ENCODE peak calls at places on chromosome 19, in eight cellular contexts. One of them, this sample, is unnamed.

GRCh38 chr19:5122671-5123409 is 153.9 kb downstream of the KDM4B start:
- DNase-seq in H54: no peak
- DNase-seq in endothelial cell: no peak
- DNase-seq in tibial artery: no peak
- DNase-seq in activated CD8-positive, alpha-beta memory T cell treated with anti-CD3 and anti-CD28 coated beads for 4 hours: no peak
- DNase-seq in left cardiac atrium: no peak
- DNase-seq in activated effector memory CD4-positive, alpha-beta T cell treated with Interleukin-2 at 50 U/mL for 16 hours: no peak
- DNase-seq in NCI-H1092 treated with DMSO at 0.1 percent for 48 hours: no peak
- DNase-seq in this sample: no peak

GRCh38 chr19:43518051-43518450 is 8.9 kb downstream of the ETHE1 start:
- DNase-seq in tibial artery: no peak
- DNase-seq in NCI-H1092 treated with DMSO at 0.1 percent for 48 hours: no peak
- DNase-seq in endothelial cell: no peak
- DNase-seq in activated CD8-positive, alpha-beta memory T cell treated with anti-CD3 and anti-CD28 coated beads for 4 hours: no peak
- DNase-seq in H54: no peak
- DNase-seq in activated effector memory CD4-positive, alpha-beta T cell treated with Interleukin-2 at 50 U/mL for 16 hours: no peak
- DNase-seq in left cardiac atrium: no peak
- DNase-seq in this sample: no peak

GRCh38 chr19:5623397-5624153 is 692 bp downstream of the SAFB start:
- DNase-seq in tibial artery: no peak
- DNase-seq in activated CD8-positive, alpha-beta memory T cell treated with anti-CD3 and anti-CD28 coated beads for 4 hours: no peak
- DNase-seq in NCI-H1092 treated with DMSO at 0.1 percent for 48 hours: no peak
- DNase-seq in activated effector memory CD4-positive, alpha-beta T cell treated with Interleukin-2 at 50 U/mL for 16 hours: peak
- DNase-seq in left cardiac atrium: peak
- DNase-seq in H54: no peak
- DNase-seq in endothelial cell: peak
- DNase-seq in this sample: no peak

GRCh38 chr19:20038358-20039202 is 725 bp downstream of the ZNF682 start:
- DNase-seq in NCI-H1092 treated with DMSO at 0.1 percent for 48 hours: peak
- DNase-seq in activated effector memory CD4-positive, alpha-beta T cell treated with Interleukin-2 at 50 U/mL for 16 hours: no peak
- DNase-seq in endothelial cell: no peak
- DNase-seq in H54: no peak
- DNase-seq in left cardiac atrium: no peak
- DNase-seq in activated CD8-positive, alpha-beta memory T cell treated with anti-CD3 and anti-CD28 coated beads for 4 hours: no peak
- DNase-seq in tibial artery: no peak
- DNase-seq in this sample: no peak

GRCh38 chr19:13283871-13284270 is 133.7 kb downstream of the IER2 start:
- DNase-seq in H54: no peak
- DNase-seq in tibial artery: no peak
- DNase-seq in endothelial cell: no peak
- DNase-seq in NCI-H1092 treated with DMSO at 0.1 percent for 48 hours: no peak
- DNase-seq in left cardiac atrium: no peak
- DNase-seq in activated effector memory CD4-positive, alpha-beta T cell treated with Interleukin-2 at 50 U/mL for 16 hours: no peak
- DNase-seq in activated CD8-positive, alpha-beta memory T cell treated with anti-CD3 and anti-CD28 coated beads for 4 hours: no peak
- DNase-seq in this sample: no peak

GRCh38 chr19:1213391-1214286 is 8.1 kb downstream of the STK11 start:
- DNase-seq in activated effector memory CD4-positive, alpha-beta T cell treated with Interleukin-2 at 50 U/mL for 16 hours: peak
- DNase-seq in endothelial cell: peak
- DNase-seq in H54: no peak
- DNase-seq in left cardiac atrium: peak
- DNase-seq in tibial artery: peak
- DNase-seq in NCI-H1092 treated with DMSO at 0.1 percent for 48 hours: no peak
- DNase-seq in activated CD8-positive, alpha-beta memory T cell treated with anti-CD3 and anti-CD28 coated beads for 4 hours: no peak
- DNase-seq in this sample: peak

GRCh38 chr19:17077447-17078028 is 2.0 kb downstream of the MYO9B start:
- DNase-seq in tibial artery: no peak
- DNase-seq in activated effector memory CD4-positive, alpha-beta T cell treated with Interleukin-2 at 50 U/mL for 16 hours: no peak
- DNase-seq in endothelial cell: no peak
- DNase-seq in left cardiac atrium: no peak
- DNase-seq in NCI-H1092 treated with DMSO at 0.1 percent for 48 hours: no peak
- DNase-seq in H54: no peak
- DNase-seq in activated CD8-positive, alpha-beta memory T cell treated with anti-CD3 and anti-CD28 coated beads for 4 hours: no peak
- DNase-seq in this sample: no peak

GRCh38 chr19:56622374-56622773 is 20.6 kb upstream of the SMIM17 start:
- DNase-seq in endothelial cell: no peak
- DNase-seq in NCI-H1092 treated with DMSO at 0.1 percent for 48 hours: no peak
- DNase-seq in left cardiac atrium: no peak
- DNase-seq in activated CD8-positive, alpha-beta memory T cell treated with anti-CD3 and anti-CD28 coated beads for 4 hours: no peak
- DNase-seq in tibial artery: no peak
- DNase-seq in H54: no peak
- DNase-seq in activated effector memory CD4-positive, alpha-beta T cell treated with Interleukin-2 at 50 U/mL for 16 hours: no peak
- DNase-seq in this sample: no peak

GRCh38 chr19:58356971-58357797 is 3.9 kb upstream of the A1BG start:
- DNase-seq in H54: no peak
- DNase-seq in NCI-H1092 treated with DMSO at 0.1 percent for 48 hours: no peak
- DNase-seq in activated effector memory CD4-positive, alpha-beta T cell treated with Interleukin-2 at 50 U/mL for 16 hours: no peak
- DNase-seq in tibial artery: no peak
- DNase-seq in activated CD8-positive, alpha-beta memory T cell treated with anti-CD3 and anti-CD28 coated beads for 4 hours: no peak
- DNase-seq in endothelial cell: no peak
- DNase-seq in left cardiac atrium: no peak
- DNase-seq in this sample: no peak

GRCh38 chr19:5125797-5126497 is 157.0 kb downstream of the KDM4B start:
- DNase-seq in NCI-H1092 treated with DMSO at 0.1 percent for 48 hours: no peak
- DNase-seq in H54: no peak
- DNase-seq in left cardiac atrium: no peak
- DNase-seq in activated effector memory CD4-positive, alpha-beta T cell treated with Interleukin-2 at 50 U/mL for 16 hours: no peak
- DNase-seq in tibial artery: no peak
- DNase-seq in activated CD8-positive, alpha-beta memory T cell treated with anti-CD3 and anti-CD28 coated beads for 4 hours: no peak
- DNase-seq in endothelial cell: no peak
- DNase-seq in this sample: no peak

GRCh38 chr19:38183227-38183914 is 40.7 kb downstream of the DPF1 start:
- DNase-seq in H54: no peak
- DNase-seq in endothelial cell: peak
- DNase-seq in activated CD8-positive, alpha-beta memory T cell treated with anti-CD3 and anti-CD28 coated beads for 4 hours: no peak
- DNase-seq in tibial artery: no peak
- DNase-seq in NCI-H1092 treated with DMSO at 0.1 percent for 48 hours: no peak
- DNase-seq in activated effector memory CD4-positive, alpha-beta T cell treated with Interleukin-2 at 50 U/mL for 16 hours: no peak
- DNase-seq in left cardiac atrium: peak
- DNase-seq in this sample: no peak

GRCh38 chr19:51689751-51690358 is 3.3 kb upstream of the SPACA6 start:
- DNase-seq in tibial artery: no peak
- DNase-seq in NCI-H1092 treated with DMSO at 0.1 percent for 48 hours: peak
- DNase-seq in endothelial cell: peak
- DNase-seq in activated CD8-positive, alpha-beta memory T cell treated with anti-CD3 and anti-CD28 coated beads for 4 hours: no peak
- DNase-seq in activated effector memory CD4-positive, alpha-beta T cell treated with Interleukin-2 at 50 U/mL for 16 hours: no peak
- DNase-seq in left cardiac atrium: peak
- DNase-seq in H54: no peak
- DNase-seq in this sample: no peak

GRCh38 chr19:1884291-1884718 is 991 bp downstream of the ABHD17A start:
- DNase-seq in NCI-H1092 treated with DMSO at 0.1 percent for 48 hours: no peak
- DNase-seq in left cardiac atrium: no peak
- DNase-seq in tibial artery: no peak
- DNase-seq in H54: no peak
- DNase-seq in endothelial cell: no peak
- DNase-seq in activated CD8-positive, alpha-beta memory T cell treated with anti-CD3 and anti-CD28 coated beads for 4 hours: no peak
- DNase-seq in activated effector memory CD4-positive, alpha-beta T cell treated with Interleukin-2 at 50 U/mL for 16 hours: no peak
- DNase-seq in this sample: peak

GRCh38 chr19:38209152-38209551 is 14.9 kb downstream of the DPF1 start:
- DNase-seq in tibial artery: no peak
- DNase-seq in activated effector memory CD4-positive, alpha-beta T cell treated with Interleukin-2 at 50 U/mL for 16 hours: no peak
- DNase-seq in NCI-H1092 treated with DMSO at 0.1 percent for 48 hours: no peak
- DNase-seq in H54: no peak
- DNase-seq in left cardiac atrium: no peak
- DNase-seq in activated CD8-positive, alpha-beta memory T cell treated with anti-CD3 and anti-CD28 coated beads for 4 hours: no peak
- DNase-seq in endothelial cell: no peak
- DNase-seq in this sample: no peak

GRCh38 chr19:44814132-44814470 is 5.2 kb downstream of the BCAM start:
- DNase-seq in H54: no peak
- DNase-seq in NCI-H1092 treated with DMSO at 0.1 percent for 48 hours: no peak
- DNase-seq in activated CD8-positive, alpha-beta memory T cell treated with anti-CD3 and anti-CD28 coated beads for 4 hours: no peak
- DNase-seq in activated effector memory CD4-positive, alpha-beta T cell treated with Interleukin-2 at 50 U/mL for 16 hours: no peak
- DNase-seq in left cardiac atrium: no peak
- DNase-seq in tibial artery: no peak
- DNase-seq in endothelial cell: no peak
- DNase-seq in this sample: no peak

GRCh38 chr19:49591731-49592485 is 926 bp downstream of the PRR12 start:
- DNase-seq in H54: peak
- DNase-seq in activated effector memory CD4-positive, alpha-beta T cell treated with Interleukin-2 at 50 U/mL for 16 hours: peak
- DNase-seq in tibial artery: peak
- DNase-seq in endothelial cell: peak
- DNase-seq in left cardiac atrium: peak
- DNase-seq in NCI-H1092 treated with DMSO at 0.1 percent for 48 hours: peak
- DNase-seq in activated CD8-positive, alpha-beta memory T cell treated with anti-CD3 and anti-CD28 coated beads for 4 hours: no peak
- DNase-seq in this sample: no peak